ENCODE peak calls at places on chromosomes 2 and 18, in eight cellular contexts. H is uterus; P is left colon; X is hepatic stellate cell; C is NCI-H345; B is HFF-Myc; U is activated naive CD4-positive, alpha-beta T cell; S is stimulated activated naive CD4-positive, alpha-beta T cell treated with Interleukin-2 at 50 U/mL for 16 hours. J is an unnamed sample.

GRCh38 chr2:196927318-196928225 is 1.1 kb upstream of the PGAP1 start:
- DNase-seq in U (no peak), X (peak), S (peak), H (peak), P (no peak), C (peak), B (no peak), J (no peak)

GRCh38 chr18:35982404-35983114 is 10.1 kb downstream of the RMP24 start:
- DNase-seq in B (peak), U (no peak), X (no peak), C (no peak), S (no peak), H (no peak), P (no peak), J (no peak)

GRCh38 chr2:97911210-97911921 is 84.4 kb downstream of the TMEM131 start:
- DNase-seq in B (no peak), P (no peak), S (no peak), H (no peak), X (no peak), C (no peak), U (no peak), J (no peak)

GRCh38 chr2:239726631-239727181 is 298.4 kb downstream of the NDUFA10 start:
- DNase-seq in U (no peak), P (no peak), B (no peak), X (no peak), C (no peak), S (no peak), H (no peak), J (no peak)

GRCh38 chr2:28393115-28393836 is 618 bp downstream of the FOSL2 start:
- DNase-seq in U (no peak), C (peak), B (no peak), P (peak), X (peak), S (peak), H (peak), J (no peak)

GRCh38 chr2:26318950-26319349 is 27.0 kb upstream of the SELENOI start:
- DNase-seq in C (no peak), P (no peak), B (no peak), X (no peak), H (no peak), U (no peak), S (no peak), J (no peak)

GRCh38 chr18:48950536-48951447 is at the start of gene SMAD7:
- DNase-seq in S (no peak), X (no peak), C (peak), P (no peak), H (no peak), U (no peak), B (no peak), J (no peak)

GRCh38 chr2:232375164-232375563 is 3.4 kb upstream of the ALPP start:
- DNase-seq in H (no peak), S (no peak), C (no peak), X (no peak), U (no peak), P (no peak), B (no peak), J (no peak)

GRCh38 chr2:70851704-70852103 is 16.1 kb upstream of the CD207 start:
- DNase-seq in H (no peak), U (no peak), S (no peak), C (no peak), X (no peak), P (no peak), B (no peak), J (no peak)

GRCh38 chr2:54545700-54546450 is 89.7 kb downstream of the SPTBN1 start:
- DNase-seq in H (no peak), X (no peak), S (no peak), U (no peak), B (no peak), C (no peak), P (no peak), J (no peak)

GRCh38 chr18:50806208-50806616 is 13.6 kb downstream of the MRO start:
- DNase-seq in C (no peak), H (no peak), P (peak), U (no peak), X (no peak), B (no peak), S (no peak), J (no peak)

GRCh38 chr2:106885326-106885725 is 641 bp downstream of the ST6GAL2 start:
- DNase-seq in B (no peak), P (no peak), X (no peak), H (no peak), S (no peak), C (peak), U (no peak), J (no peak)